ENCODE peak calls at places on chromosomes 6 and 20, in five cellular contexts. Y, M, H, T and V are unnamed samples. For H3K27me3, the result is how much of the 10 kb centered on the place peaks cover.

GRCh38 chr20:11216451-11217314 is 542.9 kb upstream of the JAG1 start:
- DNase-seq in Y (peak), M (no peak), H (no peak), T (no peak), V (peak)

GRCh38 chr6:46035242-46035641 is 19.6 kb upstream of the CLIC5 start:
- DNase-seq in M (no peak), Y (no peak), H (no peak), T (no peak), V (no peak)

GRCh38 chr20:34579191-34579661 is 20.7 kb downstream of the MAP1LC3A start:
- DNase-seq in T (no peak), M (no peak), Y (peak), H (no peak), V (peak)

GRCh38 chr6:24662206-24662605 is 4.5 kb downstream of the TDP2 start:
- DNase-seq in Y (no peak), H (no peak), T (no peak), M (no peak), V (no peak)

GRCh38 chr6:41723178-41723935 is 12.1 kb downstream of the TFEB start:
- DNase-seq in Y (peak), H (no peak), M (no peak), T (peak), V (peak)

GRCh38 chr6:156662025-156662445 is 115.1 kb upstream of the ARID1B start:
- DNase-seq in Y (peak), H (no peak), M (peak), T (peak), V (peak)

GRCh38 chr6:21033575-21034026 is 499.3 kb downstream of the CDKAL1 start:
- DNase-seq in H (no peak), T (no peak), M (no peak), Y (peak), V (peak)

GRCh38 chr6:84166395-84166794 is 61.0 kb downstream of the CEP162 start:
- DNase-seq in M (no peak), Y (no peak), T (no peak), H (no peak), V (no peak)

GRCh38 chr6:90048191-90048969 is 154.1 kb downstream of the GJA10 start:
- DNase-seq in M (no peak), T (no peak), Y (peak), H (no peak), V (no peak)

GRCh38 chr20:33065785-33066184 is 12.1 kb downstream of the BPIFB3 start:
- DNase-seq in H (no peak), M (no peak), Y (no peak), T (no peak), V (no peak)

GRCh38 chr20:48275737-48276342 is 490.6 kb upstream of the SULF2 start:
- DNase-seq in M (peak), T (peak), Y (no peak), H (no peak), V (peak)

GRCh38 chr20:51381557-51381956 is 161.0 kb downstream of the NFATC2 start:
- DNase-seq in Y (no peak), T (peak), H (no peak), M (no peak), V (no peak)

GRCh38 chr6:48564036-48564820 is 453.2 kb upstream of the PTCHD4 start:
- DNase-seq in Y (no peak), T (peak), M (no peak), H (no peak), V (no peak)

GRCh38 chr20:53408728-53409157 is 184.9 kb downstream of the ZNF217 start:
- DNase-seq in T (no peak), M (no peak), H (no peak), Y (peak), V (no peak)

GRCh38 chr6:23350752-23351453 is 775.1 kb upstream of the NRSN1 start:
- DNase-seq in M (no peak), H (no peak), Y (no peak), T (no peak), V (no peak)

GRCh38 chr6:12137480-12137879 is 125.4 kb downstream of the HIVEP1 start:
- DNase-seq in M (no peak), H (no peak), Y (peak), T (no peak), V (peak)

GRCh38 chr20:63032861-63033634 is 26.3 kb upstream of the BHLHE23 start:
- DNase-seq in T (peak), Y (no peak), M (peak), H (no peak), V (no peak)

GRCh38 chr6:11769244-11769643 is 9.4 kb downstream of the ADTRP start:
- DNase-seq in T (no peak), H (no peak), M (no peak), Y (peak), V (no peak)

GRCh38 chr6:121951077-121951476 is 448.4 kb upstream of the HSF2 start:
- DNase-seq in Y (no peak), H (no peak), M (no peak), T (no peak), V (peak)

GRCh38 chr6:112640895-112641294 is 293.8 kb downstream of the RFPL4B start:
- DNase-seq in M (no peak), H (no peak), Y (peak), T (no peak), V (no peak)

GRCh38 chr6:90369024-90369519 is 72.4 kb upstream of the BACH2 start:
- DNase-seq in M (peak), H (peak), Y (peak), T (peak), V (peak)

GRCh38 chr6:52603000-52603795 is 26.3 kb upstream of the TRAM2 start:
- DNase-seq in M (no peak), T (no peak), H (no peak), Y (peak), V (peak)

GRCh38 chr20:271069-271468 is 13.5 kb downstream of the DEFB132 start:
- DNase-seq in M (no peak), Y (no peak), H (no peak), T (no peak), V (no peak)

GRCh38 chr6:16947461-16948159 is 154.2 kb upstream of the STMND1 start:
- DNase-seq in M (peak), Y (peak), T (peak), H (no peak), V (peak)

DNA sequence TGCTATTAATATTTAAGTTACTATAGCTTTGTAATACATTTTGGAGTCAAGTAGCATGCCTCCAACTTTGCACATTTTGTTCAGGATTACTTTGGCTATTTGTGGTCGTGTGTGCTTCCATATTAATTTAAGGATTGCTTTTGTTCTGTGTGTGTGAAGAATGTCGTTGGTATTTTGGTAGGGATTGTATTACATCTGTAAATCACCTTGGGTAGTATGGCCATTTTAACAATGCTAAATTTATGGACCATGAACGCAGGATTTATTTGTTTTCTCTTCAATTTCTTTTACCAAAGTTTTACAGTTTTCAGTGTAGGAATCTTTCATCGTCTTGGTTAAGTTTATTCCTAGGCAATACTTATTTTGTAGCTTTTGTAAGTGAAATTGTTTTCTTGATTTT is 758.0 kb downstream of the FRK start:
- DNase-seq in T (no peak), Y (no peak), M (no peak), H (no peak), V (no peak)
- TF ChIP-seq EZH2phosphoT487 in T (no peak), Y (no peak), M (no peak), H (no peak), V (no peak)

GRCh38 chr6:27528714-27529113 is 55.8 kb upstream of the ZNF184 start:
- DNase-seq in M (no peak), Y (no peak), T (no peak), H (no peak), V (no peak)
- H3K27me3 ChIP-seq in M (under half), Y (under half), T (under half), H (under half), V (under half)

DNA sequence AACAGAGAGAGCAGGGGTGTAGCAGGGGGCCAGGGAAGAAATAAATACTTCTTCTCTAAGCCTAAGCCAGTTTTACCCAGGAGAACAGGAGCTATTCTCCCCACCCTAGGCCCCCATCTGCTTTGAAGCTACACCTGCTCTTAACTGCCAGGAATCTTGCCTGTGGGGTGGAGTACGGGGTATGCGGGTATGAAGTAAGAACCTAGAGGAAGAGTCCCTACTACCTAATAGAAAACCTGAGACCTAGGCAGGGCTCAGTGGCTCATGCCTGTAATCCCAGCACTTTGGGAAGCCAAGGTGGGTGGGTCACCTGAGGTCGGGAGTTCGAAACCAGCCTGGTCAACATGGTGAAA is 1.6 kb downstream of the SLC29A1 start:
- DNase-seq in H (no peak), T (no peak), Y (no peak), M (no peak), V (no peak)
- H3K27ac ChIP-seq in H (no peak), T (no peak), Y (no peak), M (no peak), V (no peak)

DNA sequence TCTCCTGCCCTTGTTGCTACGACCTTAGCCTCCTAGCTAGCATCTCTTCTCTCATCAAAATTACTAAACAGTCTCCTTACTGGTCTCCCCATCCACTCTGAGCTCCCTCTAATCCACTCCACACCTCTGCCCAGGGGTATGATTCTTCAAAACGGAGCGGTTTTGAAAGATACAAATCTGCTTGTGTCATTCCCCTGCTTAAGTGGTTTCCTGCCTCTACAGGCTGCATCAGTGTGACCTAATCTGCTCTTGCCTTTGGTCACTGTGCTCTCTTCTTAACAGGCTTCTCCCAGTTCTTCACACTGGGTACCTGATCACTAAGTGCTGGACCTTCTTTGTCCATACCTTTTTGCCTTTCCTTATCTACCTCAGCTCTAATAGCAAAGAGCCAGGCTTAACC is 196.0 kb downstream of the BTBD9 start:
- DNase-seq in H (no peak), M (no peak), T (no peak), Y (no peak), V (no peak)
- TF ChIP-seq EZH2phosphoT487 in H (no peak), M (no peak), T (no peak), Y (no peak), V (no peak)

GRCh38 chr20:57268399-57269076 is 2.1 kb upstream of the BMP7 start:
- DNase-seq in T (no peak), M (no peak), H (no peak), Y (no peak), V (no peak)
- H3K27me3 ChIP-seq in T (half or more), M (half or more), H (half or more), Y (half or more), V (under half)

DNA sequence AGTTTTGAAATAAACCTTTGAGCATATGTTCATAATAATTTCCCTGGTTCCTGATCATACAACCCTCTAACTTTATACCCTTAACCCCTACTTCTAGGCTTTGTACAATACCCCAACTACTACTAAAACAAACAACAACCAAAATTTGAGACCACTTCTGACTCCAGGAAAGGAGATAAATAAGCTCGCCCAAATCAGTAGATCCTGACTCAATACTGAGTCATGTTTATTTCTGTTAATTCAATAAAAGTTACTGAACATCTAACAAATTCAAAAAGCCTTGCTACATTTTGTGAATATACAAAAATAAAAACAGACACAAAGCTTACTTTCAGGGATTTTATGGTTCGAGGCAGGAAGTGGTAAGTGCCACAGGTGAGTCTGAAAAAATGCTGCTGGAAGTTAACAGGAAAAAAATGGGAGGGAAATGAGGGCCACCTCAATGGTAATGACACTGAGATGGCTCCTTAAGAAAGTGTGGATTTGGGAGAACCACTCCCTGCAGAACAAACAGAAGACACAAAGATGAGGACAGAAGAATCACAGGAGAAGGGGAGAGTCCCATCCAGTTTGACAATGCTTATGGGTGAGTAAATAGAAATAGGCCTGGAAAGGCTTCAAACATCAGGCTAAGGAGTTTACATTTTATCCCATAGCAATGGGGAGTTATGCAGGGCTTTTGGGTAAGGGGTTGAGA is 63.4 kb downstream of the DST start:
- DNase-seq in H (no peak), M (no peak), Y (peak), T (no peak), V (no peak)
- H3K27ac ChIP-seq in H (no peak), M (no peak), Y (peak), T (no peak), V (no peak)

GRCh38 chr6:159466934-159467333 is 226.1 kb downstream of the SOD2 start:
- DNase-seq in Y (no peak), H (no peak), M (no peak), T (no peak), V (no peak)

GRCh38 chr6:159469449-159469848 is 223.6 kb downstream of the SOD2 start:
- DNase-seq in H (no peak), T (no peak), M (no peak), Y (no peak), V (peak)

GRCh38 chr6:159470400-159470799 is 222.6 kb downstream of the SOD2 start:
- DNase-seq in T (no peak), M (no peak), H (no peak), Y (no peak), V (no peak)

GRCh38 chr6:159464827-159465226 is 228.2 kb downstream of the SOD2 start:
- DNase-seq in H (no peak), M (no peak), Y (peak), T (no peak), V (no peak)

DNA sequence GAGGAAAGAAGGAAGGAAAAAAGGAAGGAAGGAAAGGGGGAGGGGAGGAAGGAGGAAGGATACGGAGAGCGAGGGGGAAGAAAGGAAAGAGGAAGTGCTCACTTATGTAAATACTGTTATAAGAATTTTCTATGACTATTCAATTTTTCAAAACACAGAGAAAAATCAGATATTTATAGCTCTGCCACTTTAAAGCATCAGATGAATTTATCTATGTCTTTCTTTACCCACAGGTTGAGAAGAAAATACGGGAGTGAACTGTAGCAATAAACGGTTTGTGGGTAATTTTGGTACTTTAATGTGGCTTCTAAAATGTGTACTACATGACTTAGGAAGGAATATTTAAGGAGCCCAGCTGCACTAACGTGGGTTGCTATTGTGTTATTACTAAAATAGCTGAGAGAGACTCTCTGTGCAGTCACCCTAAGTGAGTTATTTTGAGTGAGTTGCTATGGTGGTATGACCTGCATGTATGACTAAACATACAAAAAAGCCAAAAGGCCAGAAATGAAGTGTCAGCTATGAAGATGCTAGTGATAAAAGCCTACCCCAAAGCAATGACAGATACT is 225.5 kb downstream of the SOD2 start:
- DNase-seq in M (no peak), T (no peak), H (peak), Y (peak), V (no peak)
- TF ChIP-seq EZH2phosphoT487 in M (no peak), T (no peak), H (no peak), Y (peak), V (no peak)